ENCODE peak calls at places on chromosomes 16 and 17, in nine cellular contexts. T, E, K, L, G, U, N, S and B are unnamed samples.

GRCh38 chr17:68963958-68964357 is 8.8 kb upstream of the ABCA8 start:
- DNase-seq in T (no peak), E (no peak), K (no peak), L (no peak), G (no peak), U (no peak), N (peak; percentile 29), S (no peak), B (no peak)

GRCh38 chr16:80580109-80580832 is 39.5 kb downstream of the DYNLRB2 start:
- DNase-seq in T (no peak), E (no peak), K (no peak), L (peak; percentile 51), G (no peak), U (no peak), N (peak; percentile 69), S (no peak), B (no peak)

GRCh38 chr16:83100679-83101078 is 473.9 kb downstream of the CDH13 start:
- DNase-seq in T (no peak), E (no peak), K (no peak), L (no peak), G (no peak), U (no peak), N (peak; percentile 61), S (no peak), B (no peak)

GRCh38 chr16:16004314-16004749 is 54.9 kb downstream of the ABCC1 start:
- DNase-seq in T (no peak), E (no peak), K (no peak), L (no peak), G (no peak), U (peak; percentile 54), N (peak; percentile 76), S (peak; percentile 73), B (no peak)

GRCh38 chr17:48024149-48025039 is 13.2 kb downstream of the COPZ2 start:
- DNase-seq in T (no peak), E (no peak), K (peak; percentile 49), L (peak; percentile 31), G (no peak), U (no peak), N (peak; percentile 59), S (no peak), B (no peak)

GRCh38 chr17:37476431-37477130 is 13.1 kb upstream of the DUSP14 start:
- DNase-seq in T (no peak), E (no peak), K (no peak), L (no peak), G (no peak), U (no peak), N (peak; percentile 87), S (no peak), B (no peak)

GRCh38 chr16:48133455-48134226 is 22.2 kb downstream of the ABCC12 start:
- DNase-seq in T (no peak), E (no peak), K (no peak), L (no peak), G (no peak), U (no peak), N (no peak), S (no peak), B (no peak)

GRCh38 chr16:85878875-85879274 is 20.1 kb upstream of the IRF8 start:
- DNase-seq in T (no peak), E (no peak), K (no peak), L (no peak), G (no peak), U (peak; percentile 66), N (peak; percentile 81), S (peak; percentile 26), B (no peak)

GRCh38 chr17:53950207-53950857 is 127.6 kb downstream of the KIF2B start:
- DNase-seq in T (peak; percentile 34), E (no peak), K (no peak), L (no peak), G (no peak), U (no peak), N (no peak), S (no peak), B (peak; percentile 19)